ENCODE peak calls at places on chromosome 11, in nine cellular contexts. One of them, this sample, is unnamed.

GRCh38 chr11:85746640-85747039 is 60.6 kb upstream of the CCDC89 start:
- DNase-seq in head of caudate nucleus: no peak
- DNase-seq in naive thymus-derived CD8-positive, alpha-beta T cell: no peak
- DNase-seq in HFFc6: no peak
- DNase-seq in HTR-8/SVneo: no peak
- DNase-seq in C1 segment of cervical spinal cord: no peak
- DNase-seq in NCI-H1417: no peak
- DNase-seq in GM10248: no peak
- DNase-seq in iPS-NIHi11: no peak
- DNase-seq in this sample: peak

GRCh38 chr11:18736590-18737148 is 10.7 kb upstream of the IGSF22 start:
- DNase-seq in naive thymus-derived CD8-positive, alpha-beta T cell: no peak
- DNase-seq in NCI-H1417: no peak
- DNase-seq in HFFc6: no peak
- DNase-seq in C1 segment of cervical spinal cord: no peak
- DNase-seq in GM10248: no peak
- DNase-seq in head of caudate nucleus: no peak
- DNase-seq in HTR-8/SVneo: no peak
- DNase-seq in iPS-NIHi11: peak
- DNase-seq in this sample: no peak

GRCh38 chr11:11946180-11946579 is 62.2 kb downstream of the DKK3 start:
- DNase-seq in GM10248: no peak
- DNase-seq in iPS-NIHi11: no peak
- DNase-seq in C1 segment of cervical spinal cord: no peak
- DNase-seq in HTR-8/SVneo: no peak
- DNase-seq in head of caudate nucleus: no peak
- DNase-seq in naive thymus-derived CD8-positive, alpha-beta T cell: no peak
- DNase-seq in NCI-H1417: no peak
- DNase-seq in HFFc6: peak
- DNase-seq in this sample: no peak

GRCh38 chr11:75351541-75352416 is at the start of gene ARRB1:
- DNase-seq in HFFc6: peak
- DNase-seq in C1 segment of cervical spinal cord: peak
- DNase-seq in HTR-8/SVneo: no peak
- DNase-seq in naive thymus-derived CD8-positive, alpha-beta T cell: peak
- DNase-seq in head of caudate nucleus: peak
- DNase-seq in NCI-H1417: peak
- DNase-seq in iPS-NIHi11: peak
- DNase-seq in GM10248: peak
- DNase-seq in this sample: peak

GRCh38 chr11:115581871-115582639 is 77.8 kb upstream of the CADM1 start:
- DNase-seq in GM10248: no peak
- DNase-seq in C1 segment of cervical spinal cord: no peak
- DNase-seq in NCI-H1417: peak
- DNase-seq in HTR-8/SVneo: peak
- DNase-seq in head of caudate nucleus: no peak
- DNase-seq in HFFc6: no peak
- DNase-seq in iPS-NIHi11: peak
- DNase-seq in naive thymus-derived CD8-positive, alpha-beta T cell: no peak
- DNase-seq in this sample: no peak

GRCh38 chr11:126440792-126441514 is 85.5 kb downstream of the ST3GAL4 start:
- DNase-seq in head of caudate nucleus: peak
- DNase-seq in C1 segment of cervical spinal cord: peak
- DNase-seq in GM10248: peak
- DNase-seq in HFFc6: peak
- DNase-seq in iPS-NIHi11: peak
- DNase-seq in naive thymus-derived CD8-positive, alpha-beta T cell: peak
- DNase-seq in NCI-H1417: peak
- DNase-seq in HTR-8/SVneo: peak
- DNase-seq in this sample: peak

GRCh38 chr11:65625628-65626342 is 10.2 kb downstream of the PCNX3 start:
- DNase-seq in naive thymus-derived CD8-positive, alpha-beta T cell: peak
- DNase-seq in HTR-8/SVneo: peak
- DNase-seq in HFFc6: no peak
- DNase-seq in C1 segment of cervical spinal cord: peak
- DNase-seq in head of caudate nucleus: peak
- DNase-seq in NCI-H1417: peak
- DNase-seq in iPS-NIHi11: peak
- DNase-seq in GM10248: peak
- DNase-seq in this sample: peak

GRCh38 chr11:73416711-73417265 is 40.6 kb downstream of the RELT start:
- DNase-seq in C1 segment of cervical spinal cord: no peak
- DNase-seq in NCI-H1417: no peak
- DNase-seq in naive thymus-derived CD8-positive, alpha-beta T cell: no peak
- DNase-seq in GM10248: no peak
- DNase-seq in head of caudate nucleus: no peak
- DNase-seq in iPS-NIHi11: no peak
- DNase-seq in HFFc6: no peak
- DNase-seq in HTR-8/SVneo: no peak
- DNase-seq in this sample: no peak

GRCh38 chr11:65634440-65634839 is 3.5 kb upstream of the SIPA1 start:
- DNase-seq in iPS-NIHi11: no peak
- DNase-seq in NCI-H1417: no peak
- DNase-seq in HFFc6: no peak
- DNase-seq in naive thymus-derived CD8-positive, alpha-beta T cell: no peak
- DNase-seq in GM10248: no peak
- DNase-seq in C1 segment of cervical spinal cord: no peak
- DNase-seq in HTR-8/SVneo: no peak
- DNase-seq in head of caudate nucleus: no peak
- DNase-seq in this sample: no peak

GRCh38 chr11:118666331-118666730 is 13.1 kb downstream of the TREH start:
- DNase-seq in iPS-NIHi11: no peak
- DNase-seq in head of caudate nucleus: no peak
- DNase-seq in GM10248: no peak
- DNase-seq in HFFc6: no peak
- DNase-seq in NCI-H1417: no peak
- DNase-seq in HTR-8/SVneo: no peak
- DNase-seq in naive thymus-derived CD8-positive, alpha-beta T cell: no peak
- DNase-seq in C1 segment of cervical spinal cord: no peak
- DNase-seq in this sample: no peak

GRCh38 chr11:18723991-18724390 is 2.0 kb downstream of the IGSF22 start:
- DNase-seq in iPS-NIHi11: no peak
- DNase-seq in HFFc6: no peak
- DNase-seq in GM10248: no peak
- DNase-seq in head of caudate nucleus: peak
- DNase-seq in C1 segment of cervical spinal cord: no peak
- DNase-seq in NCI-H1417: peak
- DNase-seq in HTR-8/SVneo: no peak
- DNase-seq in naive thymus-derived CD8-positive, alpha-beta T cell: no peak
- DNase-seq in this sample: no peak

GRCh38 chr11:223921-224320 is 12.2 kb downstream of the SIRT3 start:
- DNase-seq in iPS-NIHi11: no peak
- DNase-seq in NCI-H1417: no peak
- DNase-seq in HTR-8/SVneo: no peak
- DNase-seq in naive thymus-derived CD8-positive, alpha-beta T cell: no peak
- DNase-seq in HFFc6: no peak
- DNase-seq in head of caudate nucleus: no peak
- DNase-seq in C1 segment of cervical spinal cord: no peak
- DNase-seq in GM10248: no peak
- DNase-seq in this sample: no peak

GRCh38 chr11:20158597-20159257 is 1.5 kb downstream of the DBX1 start:
- DNase-seq in C1 segment of cervical spinal cord: no peak
- DNase-seq in head of caudate nucleus: peak
- DNase-seq in iPS-NIHi11: peak
- DNase-seq in NCI-H1417: no peak
- DNase-seq in HTR-8/SVneo: peak
- DNase-seq in HFFc6: peak
- DNase-seq in naive thymus-derived CD8-positive, alpha-beta T cell: no peak
- DNase-seq in GM10248: peak
- DNase-seq in this sample: no peak

GRCh38 chr11:106399624-106400023 is 322.2 kb downstream of the AASDHPPT start:
- DNase-seq in head of caudate nucleus: no peak
- DNase-seq in GM10248: no peak
- DNase-seq in NCI-H1417: no peak
- DNase-seq in HFFc6: no peak
- DNase-seq in HTR-8/SVneo: no peak
- DNase-seq in C1 segment of cervical spinal cord: no peak
- DNase-seq in iPS-NIHi11: no peak
- DNase-seq in naive thymus-derived CD8-positive, alpha-beta T cell: no peak
- DNase-seq in this sample: no peak

GRCh38 chr11:57567210-57567511 is 311 bp downstream of the UBE2L6 start:
- DNase-seq in iPS-NIHi11: no peak
- DNase-seq in GM10248: peak
- DNase-seq in naive thymus-derived CD8-positive, alpha-beta T cell: no peak
- DNase-seq in head of caudate nucleus: no peak
- DNase-seq in NCI-H1417: no peak
- DNase-seq in HTR-8/SVneo: no peak
- DNase-seq in C1 segment of cervical spinal cord: no peak
- DNase-seq in HFFc6: no peak
- DNase-seq in this sample: no peak

GRCh38 chr11:73995247-73995646 is 12.6 kb upstream of the UCP2 start:
- DNase-seq in NCI-H1417: no peak
- DNase-seq in C1 segment of cervical spinal cord: no peak
- DNase-seq in HFFc6: peak
- DNase-seq in head of caudate nucleus: no peak
- DNase-seq in naive thymus-derived CD8-positive, alpha-beta T cell: no peak
- DNase-seq in HTR-8/SVneo: no peak
- DNase-seq in GM10248: no peak
- DNase-seq in iPS-NIHi11: no peak
- DNase-seq in this sample: peak

GRCh38 chr11:2769779-2770555 is 70.2 kb upstream of the KCNQ1OT1 start:
- DNase-seq in HTR-8/SVneo: no peak
- DNase-seq in iPS-NIHi11: no peak
- DNase-seq in HFFc6: no peak
- DNase-seq in GM10248: no peak
- DNase-seq in C1 segment of cervical spinal cord: no peak
- DNase-seq in naive thymus-derived CD8-positive, alpha-beta T cell: no peak
- DNase-seq in head of caudate nucleus: peak
- DNase-seq in NCI-H1417: no peak
- DNase-seq in this sample: no peak

GRCh38 chr11:6695377-6695776 is 12.2 kb upstream of the MRPL17 start:
- DNase-seq in iPS-NIHi11: no peak
- DNase-seq in GM10248: no peak
- DNase-seq in HFFc6: peak
- DNase-seq in C1 segment of cervical spinal cord: no peak
- DNase-seq in HTR-8/SVneo: no peak
- DNase-seq in head of caudate nucleus: no peak
- DNase-seq in NCI-H1417: no peak
- DNase-seq in naive thymus-derived CD8-positive, alpha-beta T cell: no peak
- DNase-seq in this sample: no peak

GRCh38 chr11:16989554-16989953 is 24.7 kb downstream of the PLEKHA7 start:
- DNase-seq in naive thymus-derived CD8-positive, alpha-beta T cell: no peak
- DNase-seq in HFFc6: no peak
- DNase-seq in GM10248: no peak
- DNase-seq in head of caudate nucleus: no peak
- DNase-seq in NCI-H1417: peak
- DNase-seq in C1 segment of cervical spinal cord: no peak
- DNase-seq in iPS-NIHi11: no peak
- DNase-seq in HTR-8/SVneo: no peak
- DNase-seq in this sample: no peak

GRCh38 chr11:57345555-57346151 is 7.5 kb downstream of the P2RX3 start:
- DNase-seq in GM10248: peak
- DNase-seq in HTR-8/SVneo: peak
- DNase-seq in naive thymus-derived CD8-positive, alpha-beta T cell: peak
- DNase-seq in C1 segment of cervical spinal cord: peak
- DNase-seq in NCI-H1417: peak
- DNase-seq in HFFc6: peak
- DNase-seq in head of caudate nucleus: peak
- DNase-seq in iPS-NIHi11: peak
- DNase-seq in this sample: peak

GRCh38 chr11:65891180-65892136 is 985 bp downstream of the CCDC85B start:
- DNase-seq in head of caudate nucleus: no peak
- DNase-seq in iPS-NIHi11: peak
- DNase-seq in NCI-H1417: no peak
- DNase-seq in naive thymus-derived CD8-positive, alpha-beta T cell: no peak
- DNase-seq in HTR-8/SVneo: no peak
- DNase-seq in HFFc6: peak
- DNase-seq in C1 segment of cervical spinal cord: no peak
- DNase-seq in GM10248: no peak
- DNase-seq in this sample: no peak

GRCh38 chr11:76587810-76588454 is 82.6 kb downstream of the LRRC32 start:
- DNase-seq in iPS-NIHi11: no peak
- DNase-seq in HFFc6: no peak
- DNase-seq in head of caudate nucleus: no peak
- DNase-seq in C1 segment of cervical spinal cord: no peak
- DNase-seq in naive thymus-derived CD8-positive, alpha-beta T cell: no peak
- DNase-seq in NCI-H1417: no peak
- DNase-seq in HTR-8/SVneo: no peak
- DNase-seq in GM10248: no peak
- DNase-seq in this sample: no peak

GRCh38 chr11:75813622-75814039 is 1.4 kb upstream of the UVRAG start:
- DNase-seq in iPS-NIHi11: no peak
- DNase-seq in C1 segment of cervical spinal cord: no peak
- DNase-seq in head of caudate nucleus: no peak
- DNase-seq in GM10248: no peak
- DNase-seq in naive thymus-derived CD8-positive, alpha-beta T cell: no peak
- DNase-seq in HTR-8/SVneo: no peak
- DNase-seq in HFFc6: peak
- DNase-seq in NCI-H1417: no peak
- DNase-seq in this sample: no peak

GRCh38 chr11:121372028-121372427 is 79.5 kb downstream of the SC5D start:
- DNase-seq in C1 segment of cervical spinal cord: no peak
- DNase-seq in head of caudate nucleus: no peak
- DNase-seq in HTR-8/SVneo: no peak
- DNase-seq in iPS-NIHi11: no peak
- DNase-seq in NCI-H1417: peak
- DNase-seq in GM10248: no peak
- DNase-seq in HFFc6: no peak
- DNase-seq in naive thymus-derived CD8-positive, alpha-beta T cell: no peak
- DNase-seq in this sample: no peak

GRCh38 chr11:88332851-88333250 is 4.7 kb downstream of the CTSC start:
- DNase-seq in NCI-H1417: no peak
- DNase-seq in naive thymus-derived CD8-positive, alpha-beta T cell: no peak
- DNase-seq in C1 segment of cervical spinal cord: no peak
- DNase-seq in HFFc6: no peak
- DNase-seq in HTR-8/SVneo: no peak
- DNase-seq in iPS-NIHi11: no peak
- DNase-seq in head of caudate nucleus: no peak
- DNase-seq in GM10248: no peak
- DNase-seq in this sample: no peak

GRCh38 chr11:121241300-121242176 is 51.0 kb upstream of the SC5D start:
- DNase-seq in NCI-H1417: no peak
- DNase-seq in HFFc6: no peak
- DNase-seq in iPS-NIHi11: peak
- DNase-seq in HTR-8/SVneo: no peak
- DNase-seq in C1 segment of cervical spinal cord: no peak
- DNase-seq in head of caudate nucleus: no peak
- DNase-seq in GM10248: no peak
- DNase-seq in naive thymus-derived CD8-positive, alpha-beta T cell: no peak
- DNase-seq in this sample: no peak

GRCh38 chr11:2436013-2436520 is 8.2 kb downstream of the TRPM5 start:
- DNase-seq in naive thymus-derived CD8-positive, alpha-beta T cell: no peak
- DNase-seq in GM10248: no peak
- DNase-seq in NCI-H1417: no peak
- DNase-seq in C1 segment of cervical spinal cord: no peak
- DNase-seq in iPS-NIHi11: no peak
- DNase-seq in head of caudate nucleus: no peak
- DNase-seq in HFFc6: no peak
- DNase-seq in HTR-8/SVneo: no peak
- DNase-seq in this sample: no peak

GRCh38 chr11:1482581-1483444 is 3.8 kb downstream of the MOB2 start:
- DNase-seq in C1 segment of cervical spinal cord: no peak
- DNase-seq in HFFc6: no peak
- DNase-seq in NCI-H1417: no peak
- DNase-seq in GM10248: no peak
- DNase-seq in iPS-NIHi11: no peak
- DNase-seq in naive thymus-derived CD8-positive, alpha-beta T cell: no peak
- DNase-seq in head of caudate nucleus: no peak
- DNase-seq in HTR-8/SVneo: no peak
- DNase-seq in this sample: no peak

GRCh38 chr11:61138940-61139339 is 22.3 kb downstream of the VPS37C start:
- DNase-seq in naive thymus-derived CD8-positive, alpha-beta T cell: no peak
- DNase-seq in head of caudate nucleus: no peak
- DNase-seq in C1 segment of cervical spinal cord: no peak
- DNase-seq in GM10248: no peak
- DNase-seq in HTR-8/SVneo: no peak
- DNase-seq in HFFc6: no peak
- DNase-seq in NCI-H1417: no peak
- DNase-seq in iPS-NIHi11: no peak
- DNase-seq in this sample: no peak

GRCh38 chr11:15770798-15771414 is 585.4 kb downstream of the SOX6 start:
- DNase-seq in HTR-8/SVneo: no peak
- DNase-seq in iPS-NIHi11: peak
- DNase-seq in head of caudate nucleus: no peak
- DNase-seq in HFFc6: no peak
- DNase-seq in NCI-H1417: no peak
- DNase-seq in C1 segment of cervical spinal cord: no peak
- DNase-seq in naive thymus-derived CD8-positive, alpha-beta T cell: no peak
- DNase-seq in GM10248: peak
- DNase-seq in this sample: no peak

GRCh38 chr11:105219269-105219668 is 79.7 kb upstream of the CARD18 start:
- DNase-seq in GM10248: no peak
- DNase-seq in HTR-8/SVneo: no peak
- DNase-seq in head of caudate nucleus: no peak
- DNase-seq in iPS-NIHi11: no peak
- DNase-seq in C1 segment of cervical spinal cord: no peak
- DNase-seq in naive thymus-derived CD8-positive, alpha-beta T cell: no peak
- DNase-seq in HFFc6: no peak
- DNase-seq in NCI-H1417: no peak
- DNase-seq in this sample: no peak